ENCODE peak calls at places on chromosome 6, in four cellular contexts. V is AG10803, B is neural progenitor cell, A is tibial artery. E is an unnamed sample.

GRCh38 chr6:43070028-43070632 is 6.0 kb upstream of the PTK7 start:
- DNase-seq in A (no peak), V (peak), B (peak), E (peak)

GRCh38 chr6:38404355-38404754 is 235.4 kb downstream of the BTBD9 start:
- DNase-seq in B (no peak), A (no peak), V (peak), E (no peak)

GRCh38 chr6:677919-678318 is 15.0 kb downstream of the EXOC2 start:
- DNase-seq in B (no peak), A (no peak), V (no peak), E (no peak)

GRCh38 chr6:131197716-131198115 is 62.4 kb downstream of the AKAP7 start:
- DNase-seq in B (no peak), V (no peak), A (no peak), E (no peak)

GRCh38 chr6:1144842-1145755 is 166.8 kb upstream of the FOXQ1 start:
- DNase-seq in B (no peak), A (no peak), V (peak), E (peak)

GRCh38 chr6:15752820-15753219 is 90.0 kb upstream of the DTNBP1 start:
- DNase-seq in A (no peak), V (peak), B (peak), E (no peak)

GRCh38 chr6:63904844-63905243 is 269.2 kb downstream of the PHF3 start:
- DNase-seq in B (no peak), A (no peak), V (peak), E (peak)

GRCh38 chr6:116616757-116617093 is 446 bp downstream of the RSPH4A start:
- DNase-seq in B (peak), V (peak), A (no peak), E (no peak)

GRCh38 chr6:36110863-36111262 is 19.4 kb upstream of the MAPK13 start:
- DNase-seq in V (no peak), A (no peak), B (no peak), E (no peak)

GRCh38 chr6:127182501-127182900 is 64.0 kb downstream of the RSPO3 start:
- DNase-seq in A (no peak), B (no peak), V (peak), E (peak)

GRCh38 chr6:104859225-104860146 is at the start of gene HACE1:
- DNase-seq in B (peak), V (peak), A (peak), E (peak)
- TF ChIP-seq CTCF in B (peak), V (peak), A (no peak), E (peak)

GRCh38 chr6:33430334-33430733 is 10.5 kb downstream of the SYNGAP1 start:
- DNase-seq in V (no peak), A (no peak), B (no peak), E (no peak)
- H3K4me3 ChIP-seq in V (no peak), A (no peak), B (peak), E (no peak)

DNA sequence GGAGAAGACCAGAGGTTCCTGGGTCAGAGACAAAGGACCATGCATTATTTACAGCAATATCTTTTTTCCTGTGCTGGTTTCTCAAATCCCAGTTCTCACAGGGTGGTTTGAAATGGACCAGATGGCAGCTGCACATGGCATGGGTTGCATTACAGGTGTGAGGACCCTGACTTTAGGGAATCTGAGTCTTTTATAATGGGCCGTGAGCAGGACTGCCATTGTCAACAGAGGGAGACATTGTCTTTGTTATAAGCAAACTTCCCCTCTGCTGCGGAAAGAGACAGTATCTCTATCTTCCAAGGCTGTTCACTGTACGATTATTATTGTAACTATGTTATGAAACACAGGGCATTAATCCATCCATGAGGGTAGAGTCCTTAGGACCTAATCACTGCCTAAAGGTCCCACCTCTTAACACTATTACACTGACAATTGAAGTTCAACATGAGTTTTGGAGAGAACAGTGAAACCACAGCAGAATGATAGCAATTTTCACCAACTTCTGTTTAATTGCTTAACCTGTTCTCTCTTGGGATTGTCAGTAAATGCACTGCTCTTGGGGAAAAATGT is 156.1 kb upstream of the AGPAT4 start:
- DNase-seq in A (no peak), V (peak), B (no peak), E (no peak)
- TF ChIP-seq CTCF in A (no peak), V (peak), B (peak), E (peak)

GRCh38 chr6:138106665-138107077 is 548 bp downstream of the PERP start:
- DNase-seq in V (no peak), A (no peak), B (no peak), E (no peak)

GRCh38 chr6:138105880-138106664 is 1.1 kb downstream of the PERP start:
- DNase-seq in B (peak), V (no peak), A (no peak), E (no peak)

GRCh38 chr6:138107078-138107751 is at the start of gene PERP:
- DNase-seq in V (peak), A (peak), B (peak), E (no peak)

GRCh38 chr6:138109042-138109997 is 2.1 kb upstream of the PERP start:
- DNase-seq in A (peak), B (peak), V (peak), E (peak)

DNA sequence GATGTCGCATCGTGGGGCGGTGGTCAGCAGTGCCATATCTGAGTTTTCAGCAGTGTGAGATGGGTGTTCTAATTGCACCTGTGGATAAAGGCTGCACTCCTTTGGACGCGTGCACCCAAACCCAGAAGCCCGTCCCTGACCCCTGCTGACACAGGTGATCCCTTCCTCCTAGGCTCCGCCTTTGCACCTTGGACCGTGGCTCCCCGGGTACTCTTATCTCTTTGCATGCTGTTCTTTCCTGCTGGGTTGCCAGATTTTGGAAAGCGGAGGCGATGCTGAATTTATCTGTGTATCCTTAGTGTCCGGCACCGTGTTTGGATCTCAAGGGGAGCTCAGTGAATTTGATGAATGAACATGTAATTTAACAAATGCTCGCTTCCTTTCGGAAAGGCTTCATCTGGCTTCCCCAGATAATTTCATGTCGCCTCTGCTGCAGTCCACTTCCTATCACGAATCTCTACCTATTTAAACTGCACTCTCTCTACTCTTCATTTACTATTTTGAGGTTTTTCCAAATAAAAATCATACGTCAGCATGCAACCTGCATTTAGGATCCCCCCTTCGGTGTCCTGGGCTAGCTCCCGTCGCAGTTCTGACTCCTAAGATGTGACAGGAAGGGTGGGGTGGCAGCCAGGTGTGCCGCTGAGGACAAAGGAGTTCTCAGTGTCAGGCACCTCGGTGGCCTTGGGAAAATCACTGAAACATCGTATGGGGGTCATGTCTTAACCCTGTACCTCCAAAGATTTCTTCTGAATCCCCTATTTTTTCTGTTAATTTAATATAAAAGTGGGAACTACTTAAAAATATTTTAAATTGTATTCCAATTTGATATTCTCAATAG is 753 bp upstream of the PERP start:
- DNase-seq in V (no peak), B (peak), A (peak), E (no peak)
- H3K4me3 ChIP-seq in V (peak), B (peak), A (peak), E (peak)

GRCh38 chr6:136289579-136290405 is at the start of gene BCLAF1:
- DNase-seq in B (peak), V (peak), A (peak), E (peak)
- TF ChIP-seq CTCF in B (no peak), V (no peak), A (no peak), E (no peak)

GRCh38 chr6:31145386-31145785 is 6.5 kb upstream of the PSORS1C2 start:
- DNase-seq in V (no peak), B (no peak), A (no peak), E (no peak)
- H3K4me3 ChIP-seq in V (no peak), B (no peak), A (no peak), E (no peak)

GRCh38 chr6:17091122-17091521 is 10.7 kb upstream of the STMND1 start:
- DNase-seq in V (no peak), A (no peak), B (peak), E (no peak)
- TF ChIP-seq CTCF in V (peak), A (peak), B (peak), E (peak)

DNA sequence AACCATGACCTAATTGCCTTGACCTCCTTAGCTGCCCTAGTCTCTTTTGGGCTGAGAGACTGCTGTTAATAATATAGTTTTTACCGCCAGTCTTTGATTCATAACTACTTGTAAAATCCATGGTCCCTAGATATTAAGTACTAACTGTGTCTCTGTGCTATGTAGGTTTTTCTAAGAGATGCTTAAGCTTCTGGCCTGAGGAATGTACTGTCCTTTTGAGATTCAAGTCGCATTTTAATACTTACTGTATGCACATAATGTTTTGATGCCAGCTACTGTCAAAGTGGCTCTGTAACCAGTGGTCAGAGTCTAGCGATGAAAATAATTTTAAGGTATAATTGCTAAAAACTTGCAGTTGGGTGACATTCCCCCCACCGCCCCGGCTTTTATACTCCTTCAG is 2.1 kb downstream of the AKAP12 start:
- DNase-seq in V (no peak), A (no peak), B (no peak), E (no peak)
- H3K4me3 ChIP-seq in V (no peak), A (peak), B (peak), E (no peak)

DNA sequence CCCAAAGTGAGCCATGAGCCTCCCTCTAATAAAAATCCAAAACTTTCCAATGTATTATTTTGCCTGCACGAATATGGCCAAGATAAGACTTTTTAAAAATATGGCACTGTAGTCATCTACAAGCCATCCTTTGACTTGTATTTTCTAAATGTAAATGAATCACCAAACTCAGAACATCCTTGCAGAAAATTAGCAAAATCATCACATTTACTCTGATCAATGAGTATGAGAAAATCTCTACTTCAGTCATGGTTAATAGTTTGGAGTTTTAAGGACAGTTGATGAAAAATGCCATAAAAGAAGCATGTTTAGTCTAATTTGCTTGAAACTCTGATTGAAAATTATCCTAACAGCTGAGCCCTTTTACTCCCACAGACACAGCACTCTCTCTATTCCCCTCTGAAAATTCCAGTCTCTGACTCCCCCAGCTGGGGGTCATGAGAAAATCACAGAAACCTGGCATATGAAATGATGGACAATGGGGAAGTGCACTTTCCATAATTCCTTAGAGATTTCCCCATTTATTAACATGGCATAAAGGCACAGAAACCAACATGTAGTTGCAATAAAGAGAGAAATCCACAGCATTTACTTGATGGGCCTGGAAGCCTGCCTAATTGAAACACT is 214.1 kb downstream of the WDR27 start:
- DNase-seq in V (peak), A (no peak), B (no peak), E (no peak)
- TF ChIP-seq CTCF in V (peak), A (peak), B (peak), E (peak)

E was measured in AG09309.